ENCODE peak calls at places on chromosomes 11 and 22, in eight cellular contexts. One of them, this sample, is unnamed.

GRCh38 chr22:25643232-25644000 is 78.9 kb downstream of the GRK3 start:
- DNase-seq in heart right ventricle: no peak
- DNase-seq in heart left ventricle: no peak
- DNase-seq in CD4-positive, CD25-positive, alpha-beta regulatory T cell: no peak
- DNase-seq in AG10803: no peak
- DNase-seq in epithelial cell of esophagus: no peak
- DNase-seq in cardiac muscle cell: no peak
- DNase-seq in mesendoderm: no peak
- DNase-seq in this sample: no peak

GRCh38 chr11:31643831-31644230 is 134.3 kb downstream of the ELP4 start:
- DNase-seq in mesendoderm: no peak
- DNase-seq in epithelial cell of esophagus: peak
- DNase-seq in heart right ventricle: no peak
- DNase-seq in heart left ventricle: no peak
- DNase-seq in AG10803: peak
- DNase-seq in cardiac muscle cell: peak
- DNase-seq in CD4-positive, CD25-positive, alpha-beta regulatory T cell: no peak
- DNase-seq in this sample: no peak

GRCh38 chr11:77747381-77747969 is 73.0 kb downstream of the RSF1 start:
- DNase-seq in heart right ventricle: no peak
- DNase-seq in epithelial cell of esophagus: no peak
- DNase-seq in mesendoderm: peak
- DNase-seq in CD4-positive, CD25-positive, alpha-beta regulatory T cell: no peak
- DNase-seq in cardiac muscle cell: peak
- DNase-seq in heart left ventricle: no peak
- DNase-seq in AG10803: peak
- DNase-seq in this sample: no peak

GRCh38 chr11:128493570-128493965 is 93.8 kb downstream of the ETS1 start:
- DNase-seq in heart left ventricle: no peak
- DNase-seq in heart right ventricle: no peak
- DNase-seq in mesendoderm: no peak
- DNase-seq in AG10803: no peak
- DNase-seq in CD4-positive, CD25-positive, alpha-beta regulatory T cell: no peak
- DNase-seq in cardiac muscle cell: no peak
- DNase-seq in epithelial cell of esophagus: no peak
- DNase-seq in this sample: no peak

GRCh38 chr11:7268727-7269126 is 17.0 kb downstream of the SYT9 start:
- DNase-seq in cardiac muscle cell: no peak
- DNase-seq in epithelial cell of esophagus: no peak
- DNase-seq in AG10803: no peak
- DNase-seq in mesendoderm: no peak
- DNase-seq in heart left ventricle: no peak
- DNase-seq in CD4-positive, CD25-positive, alpha-beta regulatory T cell: no peak
- DNase-seq in heart right ventricle: no peak
- DNase-seq in this sample: no peak

GRCh38 chr11:17578958-17579357 is 31.9 kb downstream of the OTOG start:
- DNase-seq in CD4-positive, CD25-positive, alpha-beta regulatory T cell: no peak
- DNase-seq in AG10803: no peak
- DNase-seq in cardiac muscle cell: no peak
- DNase-seq in mesendoderm: no peak
- DNase-seq in heart right ventricle: no peak
- DNase-seq in epithelial cell of esophagus: no peak
- DNase-seq in heart left ventricle: no peak
- DNase-seq in this sample: no peak

GRCh38 chr11:31809857-31810778 is 1.0 kb downstream of the PAX6 start:
- DNase-seq in AG10803: peak
- DNase-seq in mesendoderm: peak
- DNase-seq in epithelial cell of esophagus: peak
- DNase-seq in CD4-positive, CD25-positive, alpha-beta regulatory T cell: no peak
- DNase-seq in heart left ventricle: no peak
- DNase-seq in heart right ventricle: no peak
- DNase-seq in cardiac muscle cell: peak
- DNase-seq in this sample: no peak

GRCh38 chr11:47233989-47234668 is 14.5 kb downstream of the ACP2 start:
- DNase-seq in heart right ventricle: peak
- DNase-seq in CD4-positive, CD25-positive, alpha-beta regulatory T cell: no peak
- DNase-seq in epithelial cell of esophagus: peak
- DNase-seq in heart left ventricle: peak
- DNase-seq in AG10803: peak
- DNase-seq in cardiac muscle cell: peak
- DNase-seq in mesendoderm: peak
- DNase-seq in this sample: no peak

GRCh38 chr11:70672991-70673670 is 274.8 kb downstream of the CTTN start:
- DNase-seq in cardiac muscle cell: no peak
- DNase-seq in heart right ventricle: no peak
- DNase-seq in heart left ventricle: no peak
- DNase-seq in CD4-positive, CD25-positive, alpha-beta regulatory T cell: no peak
- DNase-seq in mesendoderm: no peak
- DNase-seq in AG10803: no peak
- DNase-seq in epithelial cell of esophagus: no peak
- DNase-seq in this sample: no peak

GRCh38 chr22:50729391-50730012 is 8.5 kb upstream of the ACR start:
- DNase-seq in heart right ventricle: no peak
- DNase-seq in cardiac muscle cell: no peak
- DNase-seq in mesendoderm: no peak
- DNase-seq in CD4-positive, CD25-positive, alpha-beta regulatory T cell: no peak
- DNase-seq in AG10803: no peak
- DNase-seq in heart left ventricle: peak
- DNase-seq in epithelial cell of esophagus: no peak
- DNase-seq in this sample: no peak

GRCh38 chr22:48275412-48275811 is 1513.0 kb downstream of the TBC1D22A start:
- DNase-seq in AG10803: no peak
- DNase-seq in epithelial cell of esophagus: no peak
- DNase-seq in mesendoderm: no peak
- DNase-seq in heart left ventricle: no peak
- DNase-seq in cardiac muscle cell: no peak
- DNase-seq in CD4-positive, CD25-positive, alpha-beta regulatory T cell: no peak
- DNase-seq in heart right ventricle: no peak
- DNase-seq in this sample: no peak

GRCh38 chr22:23801886-23802377 is 15.2 kb downstream of the SMARCB1 start:
- DNase-seq in cardiac muscle cell: no peak
- DNase-seq in epithelial cell of esophagus: no peak
- DNase-seq in AG10803: no peak
- DNase-seq in heart left ventricle: no peak
- DNase-seq in heart right ventricle: no peak
- DNase-seq in mesendoderm: no peak
- DNase-seq in CD4-positive, CD25-positive, alpha-beta regulatory T cell: no peak
- DNase-seq in this sample: no peak
- H3K4me3 ChIP-seq in cardiac muscle cell: no peak
- H3K4me3 ChIP-seq in epithelial cell of esophagus: no peak
- H3K4me3 ChIP-seq in AG10803: no peak
- H3K4me3 ChIP-seq in heart left ventricle: no peak
- H3K4me3 ChIP-seq in heart right ventricle: no peak
- H3K4me3 ChIP-seq in mesendoderm: no peak
- H3K4me3 ChIP-seq in CD4-positive, CD25-positive, alpha-beta regulatory T cell: no peak
- H3K4me3 ChIP-seq in this sample: no peak

GRCh38 chr22:35380537-35381423 is at the start of gene HMOX1:
- DNase-seq in epithelial cell of esophagus: peak
- DNase-seq in AG10803: peak
- DNase-seq in mesendoderm: peak
- DNase-seq in heart right ventricle: peak
- DNase-seq in cardiac muscle cell: peak
- DNase-seq in heart left ventricle: peak
- DNase-seq in CD4-positive, CD25-positive, alpha-beta regulatory T cell: peak
- DNase-seq in this sample: peak
- H3K4me3 ChIP-seq in epithelial cell of esophagus: peak
- H3K4me3 ChIP-seq in AG10803: peak
- H3K4me3 ChIP-seq in mesendoderm: peak
- H3K4me3 ChIP-seq in heart right ventricle: peak
- H3K4me3 ChIP-seq in cardiac muscle cell: peak
- H3K4me3 ChIP-seq in heart left ventricle: peak
- H3K4me3 ChIP-seq in CD4-positive, CD25-positive, alpha-beta regulatory T cell: peak
- H3K4me3 ChIP-seq in this sample: peak

GRCh38 chr11:64344721-64345120 is 4.7 kb downstream of the CCDC88B start:
- DNase-seq in mesendoderm: no peak
- DNase-seq in AG10803: no peak
- DNase-seq in epithelial cell of esophagus: no peak
- DNase-seq in heart right ventricle: no peak
- DNase-seq in heart left ventricle: no peak
- DNase-seq in cardiac muscle cell: no peak
- DNase-seq in CD4-positive, CD25-positive, alpha-beta regulatory T cell: no peak
- DNase-seq in this sample: no peak

GRCh38 chr11:64341851-64342791 is 2.1 kb downstream of the CCDC88B start:
- DNase-seq in heart right ventricle: peak
- DNase-seq in cardiac muscle cell: peak
- DNase-seq in epithelial cell of esophagus: peak
- DNase-seq in CD4-positive, CD25-positive, alpha-beta regulatory T cell: peak
- DNase-seq in mesendoderm: peak
- DNase-seq in AG10803: peak
- DNase-seq in heart left ventricle: peak
- DNase-seq in this sample: peak

GRCh38 chr11:64344160-64344559 is 4.2 kb downstream of the CCDC88B start:
- DNase-seq in heart right ventricle: no peak
- DNase-seq in epithelial cell of esophagus: no peak
- DNase-seq in cardiac muscle cell: no peak
- DNase-seq in mesendoderm: no peak
- DNase-seq in heart left ventricle: no peak
- DNase-seq in CD4-positive, CD25-positive, alpha-beta regulatory T cell: no peak
- DNase-seq in AG10803: no peak
- DNase-seq in this sample: no peak

GRCh38 chr11:64343740-64344133 is 3.7 kb downstream of the CCDC88B start:
- DNase-seq in mesendoderm: no peak
- DNase-seq in heart right ventricle: no peak
- DNase-seq in heart left ventricle: no peak
- DNase-seq in epithelial cell of esophagus: peak
- DNase-seq in AG10803: no peak
- DNase-seq in cardiac muscle cell: no peak
- DNase-seq in CD4-positive, CD25-positive, alpha-beta regulatory T cell: no peak
- DNase-seq in this sample: no peak

GRCh38 chr11:64342869-64343739 is 3.1 kb downstream of the CCDC88B start:
- DNase-seq in CD4-positive, CD25-positive, alpha-beta regulatory T cell: no peak
- DNase-seq in heart left ventricle: no peak
- DNase-seq in cardiac muscle cell: no peak
- DNase-seq in AG10803: no peak
- DNase-seq in heart right ventricle: no peak
- DNase-seq in mesendoderm: no peak
- DNase-seq in epithelial cell of esophagus: no peak
- DNase-seq in this sample: no peak
- H3K4me3 ChIP-seq in CD4-positive, CD25-positive, alpha-beta regulatory T cell: no peak
- H3K4me3 ChIP-seq in heart left ventricle: peak
- H3K4me3 ChIP-seq in cardiac muscle cell: no peak
- H3K4me3 ChIP-seq in AG10803: peak
- H3K4me3 ChIP-seq in heart right ventricle: peak
- H3K4me3 ChIP-seq in mesendoderm: no peak
- H3K4me3 ChIP-seq in epithelial cell of esophagus: peak
- H3K4me3 ChIP-seq in this sample: peak

GRCh38 chr11:120529214-120529613 is 17.7 kb downstream of the GRIK4 start:
- DNase-seq in heart right ventricle: no peak
- DNase-seq in heart left ventricle: no peak
- DNase-seq in cardiac muscle cell: no peak
- DNase-seq in CD4-positive, CD25-positive, alpha-beta regulatory T cell: no peak
- DNase-seq in AG10803: no peak
- DNase-seq in mesendoderm: no peak
- DNase-seq in epithelial cell of esophagus: no peak
- DNase-seq in this sample: no peak

GRCh38 chr11:120536091-120536796 is 24.7 kb downstream of the GRIK4 start:
- DNase-seq in cardiac muscle cell: no peak
- DNase-seq in heart left ventricle: no peak
- DNase-seq in mesendoderm: no peak
- DNase-seq in epithelial cell of esophagus: no peak
- DNase-seq in AG10803: no peak
- DNase-seq in heart right ventricle: no peak
- DNase-seq in CD4-positive, CD25-positive, alpha-beta regulatory T cell: no peak
- DNase-seq in this sample: no peak

GRCh38 chr11:120528749-120529148 is 17.2 kb downstream of the GRIK4 start:
- DNase-seq in cardiac muscle cell: no peak
- DNase-seq in heart right ventricle: no peak
- DNase-seq in epithelial cell of esophagus: no peak
- DNase-seq in mesendoderm: no peak
- DNase-seq in AG10803: no peak
- DNase-seq in CD4-positive, CD25-positive, alpha-beta regulatory T cell: no peak
- DNase-seq in heart left ventricle: no peak
- DNase-seq in this sample: no peak

GRCh38 chr11:120532082-120532481 is 20.5 kb downstream of the GRIK4 start:
- DNase-seq in CD4-positive, CD25-positive, alpha-beta regulatory T cell: no peak
- DNase-seq in epithelial cell of esophagus: no peak
- DNase-seq in mesendoderm: no peak
- DNase-seq in heart right ventricle: no peak
- DNase-seq in cardiac muscle cell: no peak
- DNase-seq in heart left ventricle: no peak
- DNase-seq in AG10803: no peak
- DNase-seq in this sample: no peak

GRCh38 chr11:120532511-120533196 is 21.1 kb downstream of the GRIK4 start:
- DNase-seq in CD4-positive, CD25-positive, alpha-beta regulatory T cell: no peak
- DNase-seq in heart right ventricle: no peak
- DNase-seq in AG10803: peak
- DNase-seq in mesendoderm: peak
- DNase-seq in cardiac muscle cell: peak
- DNase-seq in epithelial cell of esophagus: no peak
- DNase-seq in heart left ventricle: no peak
- DNase-seq in this sample: no peak
- H3K4me3 ChIP-seq in CD4-positive, CD25-positive, alpha-beta regulatory T cell: no peak
- H3K4me3 ChIP-seq in heart right ventricle: no peak
- H3K4me3 ChIP-seq in AG10803: peak
- H3K4me3 ChIP-seq in mesendoderm: no peak
- H3K4me3 ChIP-seq in cardiac muscle cell: no peak
- H3K4me3 ChIP-seq in epithelial cell of esophagus: no peak
- H3K4me3 ChIP-seq in heart left ventricle: no peak
- H3K4me3 ChIP-seq in this sample: no peak

DNA sequence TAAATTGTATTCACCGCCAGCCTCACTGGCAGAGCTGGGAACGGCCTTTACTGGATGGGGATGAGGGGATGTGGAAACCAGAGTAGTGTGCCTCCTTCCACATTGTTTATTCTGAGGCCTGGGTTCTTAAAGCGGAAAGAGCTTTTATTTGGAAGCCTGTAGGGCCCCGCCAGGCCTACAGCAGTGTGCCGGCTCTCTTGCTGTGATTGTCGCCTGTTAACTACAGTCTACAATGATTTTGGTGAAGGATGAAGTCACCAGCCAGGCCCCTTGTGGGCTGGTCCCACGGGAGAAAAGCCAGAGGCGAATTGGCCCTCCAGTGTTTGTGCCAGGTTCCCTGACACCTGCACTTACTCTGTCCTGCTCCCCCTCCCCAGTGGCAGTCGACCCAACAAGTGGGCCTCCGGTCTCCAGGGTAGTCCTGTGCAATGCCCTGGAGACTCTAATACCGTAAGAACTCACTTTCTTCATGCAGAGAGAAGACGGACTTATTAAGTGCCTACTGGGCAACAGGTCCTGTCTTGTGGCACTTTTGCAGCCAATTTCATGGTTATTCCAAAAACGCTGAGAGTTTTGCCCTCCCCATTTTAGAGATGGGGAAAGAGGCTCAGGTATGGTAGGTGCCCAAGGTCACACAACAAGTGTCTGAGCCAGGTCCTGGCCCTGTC is 1.2 kb downstream of the MICAL2 start:
- DNase-seq in heart right ventricle: no peak
- DNase-seq in epithelial cell of esophagus: no peak
- DNase-seq in heart left ventricle: no peak
- DNase-seq in mesendoderm: no peak
- DNase-seq in CD4-positive, CD25-positive, alpha-beta regulatory T cell: no peak
- DNase-seq in AG10803: peak
- DNase-seq in cardiac muscle cell: no peak
- DNase-seq in this sample: no peak
- H3K4me3 ChIP-seq in heart right ventricle: peak
- H3K4me3 ChIP-seq in epithelial cell of esophagus: peak
- H3K4me3 ChIP-seq in heart left ventricle: peak
- H3K4me3 ChIP-seq in mesendoderm: no peak
- H3K4me3 ChIP-seq in CD4-positive, CD25-positive, alpha-beta regulatory T cell: no peak
- H3K4me3 ChIP-seq in AG10803: peak
- H3K4me3 ChIP-seq in cardiac muscle cell: peak
- H3K4me3 ChIP-seq in this sample: peak